ENCODE peak calls at places on chromosomes 5 and 9, in four cellular contexts. X is spleen, Y is left kidney, D is progenitor cell of endocrine pancreas. H is an unnamed sample.

GRCh38 chr5:93107141-93107540 is 473.9 kb downstream of the NR2F1-AS1 start:
- DNase-seq in X (no peak), Y (peak), D (no peak), H (no peak)

GRCh38 chr9:117081641-117082317 is 333.1 kb downstream of the ASTN2 start:
- DNase-seq in X (no peak), Y (peak), D (no peak), H (no peak)

GRCh38 chr5:94545870-94546625 is 72.4 kb downstream of the KIAA0825 start:
- DNase-seq in X (peak), Y (no peak), D (no peak), H (no peak)

GRCh38 chr9:32218100-32218767 is 166.2 kb upstream of the ACO1 start:
- DNase-seq in X (no peak), Y (no peak), D (no peak), H (no peak)

GRCh38 chr9:2657427-2657826 is 35.8 kb downstream of the VLDLR start:
- DNase-seq in X (peak), Y (no peak), D (no peak), H (no peak)

GRCh38 chr9:2817987-2818386 is 25.9 kb downstream of the PUM3 start:
- DNase-seq in X (no peak), Y (no peak), D (no peak), H (no peak)

GRCh38 chr9:14906000-14906399 is 4.2 kb downstream of the FREM1 start:
- DNase-seq in X (no peak), Y (no peak), D (no peak), H (no peak)

GRCh38 chr9:111646417-111646816 is 15.0 kb upstream of the GNG10 start:
- DNase-seq in X (no peak), Y (no peak), D (no peak), H (no peak)

GRCh38 chr5:142186821-142187594 is 78.4 kb downstream of the NDFIP1 start:
- DNase-seq in X (no peak), Y (peak), D (no peak), H (no peak)

GRCh38 chr5:82551220-82551619 is 273.1 kb upstream of the RPS23 start:
- DNase-seq in X (no peak), Y (no peak), D (no peak), H (no peak)

GRCh38 chr5:83368317-83368716 is 103.2 kb upstream of the VCAN start:
- DNase-seq in X (peak), Y (no peak), D (no peak), H (no peak)

GRCh38 chr9:14349141-14349817 is 35.3 kb upstream of the NFIB start:
- DNase-seq in X (no peak), Y (peak), D (no peak), H (no peak)

GRCh38 chr5:78293856-78294249 is 645 bp downstream of the AP3B1 start:
- DNase-seq in X (no peak), Y (no peak), D (no peak), H (no peak)

GRCh38 chr9:89905628-89906338 is 301.0 kb downstream of the GADD45G start:
- DNase-seq in X (no peak), Y (no peak), D (no peak), H (no peak)

GRCh38 chr9:83920469-83920941 is 727 bp downstream of the KIF27 start:
- DNase-seq in X (no peak), Y (no peak), D (no peak), H (no peak)

GRCh38 chr5:132394681-132395259 is 25.3 kb downstream of the SLC22A5 start:
- DNase-seq in X (no peak), Y (peak), D (no peak), H (no peak)

GRCh38 chr5:33008751-33009418 is 297.8 kb downstream of the NPR3 start:
- DNase-seq in X (no peak), Y (no peak), D (no peak), H (no peak)

GRCh38 chr5:112583166-112583565 is 154.5 kb upstream of the APC start:
- DNase-seq in X (no peak), Y (no peak), D (no peak), H (no peak)

GRCh38 chr5:132746592-132747063 is 598 bp upstream of the CCNI2 start:
- DNase-seq in X (no peak), Y (peak), D (no peak), H (no peak)

GRCh38 chr9:119234636-119235035 is 134.6 kb downstream of the BRINP1 start:
- DNase-seq in X (no peak), Y (no peak), D (no peak), H (no peak)

GRCh38 chr9:116100711-116101111 is 52.9 kb upstream of the PAPPA start:
- DNase-seq in X (no peak), Y (no peak), D (no peak), H (no peak)

GRCh38 chr9:124559871-124560270 is 52.7 kb upstream of the NR5A1 start:
- DNase-seq in X (no peak), Y (no peak), D (no peak), H (no peak)

GRCh38 chr5:39260095-39260494 is 40.7 kb upstream of the FYB1 start:
- DNase-seq in X (no peak), Y (no peak), D (no peak), H (no peak)

GRCh38 chr5:93581738-93582414 is 857 bp upstream of the NR2F1-AS1 start:
- DNase-seq in X (no peak), Y (peak), D (no peak), H (no peak)

GRCh38 chr9:132239999-132240859 is 78.4 kb downstream of the NTNG2 start:
- DNase-seq in X (peak), Y (peak), D (no peak), H (no peak)

GRCh38 chr5:150448960-150449490 is 514 bp downstream of the RPS14 start:
- DNase-seq in X (no peak), Y (peak), D (no peak), H (no peak)

GRCh38 chr9:83027153-83027867 is 35.6 kb downstream of the RASEF start:
- DNase-seq in X (no peak), Y (no peak), D (no peak), H (no peak)

GRCh38 chr5:175596818-175597217 is 61.1 kb upstream of the HRH2 start:
- DNase-seq in X (no peak), Y (peak), D (no peak), H (no peak)

GRCh38 chr5:120199559-120199958 is 264.5 kb upstream of the PRR16 start:
- DNase-seq in X (no peak), Y (no peak), D (no peak), H (no peak)

GRCh38 chr9:16202221-16202620 is 649.4 kb downstream of the CCDC171 start:
- DNase-seq in X (no peak), Y (no peak), D (no peak), H (no peak)

GRCh38 chr9:16266648-16267276 is 603.7 kb downstream of the BNC2 start:
- DNase-seq in X (no peak), Y (no peak), D (no peak), H (no peak)

GRCh38 chr5:78958672-78959410 is 26.3 kb downstream of the ARSB start:
- DNase-seq in X (no peak), Y (peak), D (no peak), H (no peak)

GRCh38 chr9:19369107-19369506 is 10.9 kb downstream of the RPS6 start:
- DNase-seq in X (no peak), Y (no peak), D (no peak), H (no peak)

GRCh38 chr5:167029488-167029887 is 1262.0 kb upstream of the WWC1 start:
- DNase-seq in X (no peak), Y (no peak), D (no peak), H (no peak)

GRCh38 chr9:115127191-115127817 is 9.3 kb upstream of the TNC start:
- DNase-seq in X (no peak), Y (no peak), D (no peak), H (no peak)

H was measured in type B pancreatic cell.